ENCODE peak calls at places on chromosome 1, in five cellular contexts. C is HCT116, Q is endothelial cell of umbilical vein, F is GM23338, V is H1. Z is an unnamed sample.

GRCh38 chr1:81471255-81471654 is 329.5 kb upstream of the ADGRL2 start:
- DNase-seq in C (no peak), Q (no peak), F (no peak), V (no peak), Z (no peak)

GRCh38 chr1:24946861-24947658 is 17.0 kb upstream of the RUNX3 start:
- DNase-seq in C (no peak), Q (no peak), F (no peak), V (no peak), Z (no peak)

GRCh38 chr1:220137006-220137794 is 43.3 kb downstream of the IARS2 start:
- DNase-seq in C (no peak), Q (peak; percentile 94), F (no peak), V (no peak), Z (no peak)

GRCh38 chr1:170662561-170662971 is 1.4 kb upstream of the PRRX1 start:
- DNase-seq in C (no peak), Q (no peak), F (no peak), V (no peak), Z (no peak)

GRCh38 chr1:92134331-92134730 is 54.2 kb downstream of the BTBD8 start:
- DNase-seq in C (no peak), Q (no peak), F (no peak), V (no peak), Z (no peak)

GRCh38 chr1:243271990-243272389 is 16.1 kb downstream of the SDCCAG8 start:
- DNase-seq in C (no peak), Q (no peak), F (no peak), V (no peak), Z (no peak)

GRCh38 chr1:64296459-64296858 is 93.0 kb downstream of the UBE2U start:
- DNase-seq in C (no peak), Q (no peak), F (no peak), V (no peak), Z (no peak)

GRCh38 chr1:218898921-218899320 is 274.8 kb upstream of the LYPLAL1 start:
- DNase-seq in C (no peak), Q (no peak), F (no peak), V (no peak), Z (no peak)

GRCh38 chr1:204341380-204341779 is 18.3 kb downstream of the PLEKHA6 start:
- DNase-seq in C (no peak), Q (no peak), F (no peak), V (no peak), Z (no peak)

GRCh38 chr1:212007896-212008295 is 27.5 kb downstream of the INTS7 start:
- DNase-seq in C (no peak), Q (no peak), F (no peak), V (no peak), Z (no peak)

GRCh38 chr1:34695580-34695979 is 59.3 kb upstream of the GJB5 start:
- DNase-seq in C (no peak), Q (no peak), F (no peak), V (no peak), Z (no peak)

GRCh38 chr1:20725189-20726106 is 7.1 kb downstream of the SH2D5 start:
- DNase-seq in C (no peak), Q (peak; percentile 31), F (no peak), V (no peak), Z (no peak)

GRCh38 chr1:38474738-38475623 is 384.6 kb downstream of the RRAGC start:
- DNase-seq in C (no peak), Q (no peak), F (peak; percentile 68), V (no peak), Z (no peak)

GRCh38 chr1:209747580-209748262 is 8.1 kb upstream of the TRAF3IP3 start:
- DNase-seq in C (peak; percentile 98), Q (peak; percentile 93), F (peak; percentile 98), V (peak; percentile 99), Z (no peak)

GRCh38 chr1:110628356-110629105 is 22.4 kb upstream of the KCNA2 start:
- DNase-seq in C (no peak), Q (no peak), F (no peak), V (no peak), Z (no peak)

GRCh38 chr1:93871356-93871755 is 7.7 kb downstream of the DNTTIP2 start:
- DNase-seq in C (no peak), Q (no peak), F (no peak), V (no peak), Z (no peak)

GRCh38 chr1:117754061-117754969 is 148.5 kb downstream of the TENT5C start:
- DNase-seq in C (peak; percentile 52), Q (peak; percentile 71), F (peak; percentile 93), V (peak; percentile 13), Z (no peak)

GRCh38 chr1:76870037-76870436 is 2.8 kb downstream of the ST6GALNAC5 start:
- DNase-seq in C (no peak), Q (no peak), F (no peak), V (no peak), Z (no peak)

GRCh38 chr1:109918671-109919070 is 8.0 kb downstream of the CSF1 start:
- DNase-seq in C (no peak), Q (no peak), F (no peak), V (no peak), Z (no peak)

GRCh38 chr1:223737342-223737741 is 25.0 kb downstream of the CAPN2 start:
- DNase-seq in C (no peak), Q (no peak), F (no peak), V (no peak), Z (no peak)

GRCh38 chr1:209046058-209046417 is 537.5 kb upstream of the CAMK1G start:
- DNase-seq in C (no peak), Q (no peak), F (no peak), V (no peak), Z (no peak)

GRCh38 chr1:68384872-68385390 is 64.8 kb downstream of the RPE65 start:
- DNase-seq in C (peak; percentile 95), Q (no peak), F (no peak), V (no peak), Z (no peak)

GRCh38 chr1:156154317-156154749 is 948 bp downstream of the SEMA4A start:
- DNase-seq in C (no peak), Q (no peak), F (no peak), V (no peak), Z (no peak)

GRCh38 chr1:156157974-156158373 is 4.6 kb downstream of the SEMA4A start:
- DNase-seq in C (no peak), Q (no peak), F (no peak), V (no peak), Z (no peak)

GRCh38 chr1:156153362-156153761 is at the start of gene SEMA4A:
- DNase-seq in C (no peak), Q (no peak), F (peak; percentile 35), V (no peak), Z (no peak)

GRCh38 chr1:156157506-156157905 is 4.1 kb downstream of the SEMA4A start:
- DNase-seq in C (no peak), Q (no peak), F (no peak), V (no peak), Z (no peak)

GRCh38 chr1:156155760-156156495 is 2.5 kb downstream of the SEMA4A start:
- DNase-seq in C (no peak), Q (no peak), F (no peak), V (no peak), Z (no peak)
- TF ChIP-seq EZH2 in C (no peak), Q (no peak), F (no peak), V (no peak), Z (no peak)

GRCh38 chr1:28243685-28244439 is 7.9 kb downstream of the ATP5IF1 start:
- DNase-seq in C (no peak), Q (peak; percentile 58), F (no peak), V (no peak), Z (no peak)
- TF ChIP-seq POLR2AphosphoS5 in C (no peak), Q (no peak), F (no peak), V (no peak), Z (no peak)

GRCh38 chr1:2906105-2906504 is 104.6 kb upstream of the TTC34 start:
- DNase-seq in C (no peak), Q (no peak), F (no peak), V (no peak), Z (no peak)
- TF ChIP-seq EZH2 in C (no peak), Q (no peak), F (no peak), V (no peak), Z (peak; percentile 69)

DNA sequence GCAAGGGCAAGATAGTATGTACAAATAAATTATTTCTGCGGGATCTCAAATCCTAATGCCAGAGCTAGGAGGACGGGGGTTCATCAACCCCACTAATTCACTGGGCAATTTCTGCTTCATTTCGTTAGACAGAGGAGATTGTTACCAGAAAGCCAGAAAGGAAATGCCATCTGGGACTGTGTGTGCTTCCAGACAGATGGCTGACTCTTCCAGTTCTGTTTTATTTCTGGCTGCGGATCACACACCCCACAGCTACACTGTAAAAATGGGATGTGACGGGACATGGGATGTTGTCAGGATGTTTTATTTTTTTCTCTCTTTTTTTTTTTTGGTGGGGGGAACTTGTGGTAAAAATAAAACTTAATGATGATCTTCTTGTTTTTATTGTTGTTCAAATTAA is 114.4 kb downstream of the NUF2 start:
- DNase-seq in C (no peak), Q (no peak), F (no peak), V (no peak), Z (no peak)
- TF ChIP-seq POLR2AphosphoS5 in C (no peak), Q (no peak), F (no peak), V (no peak), Z (no peak)

GRCh38 chr1:7738044-7738443 is 33.1 kb upstream of the VAMP3 start:
- DNase-seq in C (no peak), Q (no peak), F (no peak), V (no peak), Z (no peak)

GRCh38 chr1:7727816-7728477 is 43.1 kb upstream of the VAMP3 start:
- DNase-seq in C (no peak), Q (no peak), F (no peak), V (no peak), Z (no peak)

GRCh38 chr1:7726623-7727022 is 44.5 kb upstream of the VAMP3 start:
- DNase-seq in C (no peak), Q (peak; percentile 21), F (no peak), V (no peak), Z (no peak)

GRCh38 chr1:7732331-7732730 is 38.8 kb upstream of the VAMP3 start:
- DNase-seq in C (no peak), Q (no peak), F (no peak), V (no peak), Z (no peak)
- TF ChIP-seq EZH2 in C (no peak), Q (no peak), F (no peak), V (no peak), Z (no peak)

DNA sequence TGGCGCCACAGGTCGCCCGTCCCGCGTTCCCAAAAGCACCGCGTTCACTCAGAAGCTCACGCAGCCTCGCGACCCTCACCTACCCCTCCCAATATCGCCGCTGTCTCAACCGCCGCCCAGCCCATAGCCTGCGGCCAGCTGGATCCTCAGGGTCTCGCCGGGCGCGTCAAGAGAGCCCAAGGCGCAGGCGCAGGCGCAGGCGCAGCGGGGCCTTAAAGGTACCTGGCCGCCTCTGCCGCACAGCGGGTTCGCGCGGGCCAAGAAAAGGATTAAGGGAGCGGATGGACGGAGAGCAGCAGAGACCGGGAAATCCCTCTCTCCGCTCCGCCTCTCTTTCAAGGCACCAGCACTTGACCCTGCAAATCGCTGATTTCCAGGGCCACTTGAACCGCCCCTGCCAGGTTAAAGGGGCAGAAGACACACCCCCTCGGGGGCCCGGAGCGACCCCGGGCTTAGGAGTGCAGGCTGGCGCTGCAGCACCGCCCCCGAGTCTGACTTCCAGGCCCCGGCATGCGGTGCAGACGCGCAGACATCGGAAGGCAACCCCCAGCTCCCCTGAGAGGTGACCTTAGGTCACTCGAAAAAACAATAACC is at the start of gene NBPF20:
- DNase-seq in C (peak; percentile 39), Q (peak; percentile 78), F (peak; percentile 94), V (peak; percentile 36), Z (no peak)
- TF ChIP-seq POLR2AphosphoS5 in C (peak; percentile 64), Q (peak; percentile 20), F (no peak), V (no peak), Z (peak; percentile 46)

Z was measured in SK-N-MC.